ENCODE peak calls at places on chromosomes 6 and 20, in six cellular contexts. A, Y, B, W, P and J are unnamed samples.

GRCh38 chr20:24289737-24290481 is 179.5 kb upstream of the SYNDIG1 start:
- DNase-seq in A (no peak), Y (peak), B (no peak), W (peak), P (no peak), J (no peak)

GRCh38 chr6:113103618-113104390 is 753.3 kb upstream of the MARCKS start:
- DNase-seq in A (peak), Y (no peak), B (no peak), W (no peak), P (no peak), J (no peak)

GRCh38 chr6:152189736-152190135 is 382.3 kb downstream of the ESR1 start:
- DNase-seq in A (peak), Y (no peak), B (no peak), W (no peak), P (no peak), J (no peak)

GRCh38 chr20:57659789-57660509 is 39.7 kb upstream of the ZBP1 start:
- DNase-seq in A (no peak), Y (no peak), B (no peak), W (peak), P (no peak), J (no peak)

GRCh38 chr6:131779304-131779703 is 28.5 kb upstream of the ENPP1 start:
- DNase-seq in A (no peak), Y (no peak), B (no peak), W (no peak), P (no peak), J (no peak)

GRCh38 chr6:166872431-166873139 is 83.8 kb downstream of the RNASET2 start:
- DNase-seq in A (no peak), Y (no peak), B (no peak), W (no peak), P (no peak), J (no peak)

GRCh38 chr20:49868538-49868937 is 46.8 kb downstream of the SPATA2 start:
- DNase-seq in A (no peak), Y (no peak), B (no peak), W (no peak), P (no peak), J (no peak)

GRCh38 chr6:169779092-169779815 is 27.8 kb downstream of the ERMARD start:
- DNase-seq in A (no peak), Y (no peak), B (no peak), W (no peak), P (no peak), J (no peak)

GRCh38 chr6:99951016-99951805 is 42.8 kb downstream of the MCHR2 start:
- DNase-seq in A (no peak), Y (no peak), B (no peak), W (no peak), P (no peak), J (no peak)

GRCh38 chr6:8530775-8531435 is 95.6 kb upstream of the SLC35B3 start:
- DNase-seq in A (no peak), Y (no peak), B (no peak), W (no peak), P (no peak), J (no peak)

GRCh38 chr20:24634855-24635254 is 165.4 kb downstream of the SYNDIG1 start:
- DNase-seq in A (peak), Y (no peak), B (no peak), W (no peak), P (peak), J (no peak)

GRCh38 chr6:79082304-79082703 is 4.2 kb upstream of the PHIP start:
- DNase-seq in A (no peak), Y (no peak), B (no peak), W (no peak), P (no peak), J (no peak)

GRCh38 chr6:148435386-148435785 is 92.7 kb downstream of the SASH1 start:
- DNase-seq in A (peak), Y (no peak), B (no peak), W (no peak), P (no peak), J (no peak)

GRCh38 chr6:167707686-167708500 is 118.8 kb upstream of the AFDN start:
- DNase-seq in A (no peak), Y (no peak), B (no peak), W (no peak), P (no peak), J (no peak)

GRCh38 chr6:85418059-85418458 is 31.8 kb upstream of the NT5E start:
- DNase-seq in A (peak), Y (no peak), B (no peak), W (no peak), P (no peak), J (no peak)

GRCh38 chr6:3385660-3386151 is 71.1 kb downstream of the SLC22A23 start:
- DNase-seq in A (no peak), Y (no peak), B (no peak), W (no peak), P (peak), J (no peak)

GRCh38 chr6:15996030-15996429 is 132.9 kb upstream of the MYLIP start:
- DNase-seq in A (peak), Y (no peak), B (no peak), W (no peak), P (peak), J (no peak)

GRCh38 chr6:142421285-142422202 is 119.7 kb downstream of the ADGRG6 start:
- DNase-seq in A (no peak), Y (no peak), B (no peak), W (no peak), P (no peak), J (no peak)

GRCh38 chr6:878179-878578 is 185.2 kb upstream of the EXOC2 start:
- DNase-seq in A (peak), Y (no peak), B (no peak), W (no peak), P (no peak), J (no peak)

GRCh38 chr6:3750324-3751018 is 1.0 kb downstream of the PXDC1 start:
- DNase-seq in A (peak), Y (no peak), B (no peak), W (no peak), P (peak), J (no peak)

GRCh38 chr20:38357653-38358207 is 11.4 kb downstream of the LBP start:
- DNase-seq in A (peak), Y (peak), B (no peak), W (peak), P (no peak), J (no peak)